ENCODE peak calls at places on chromosome 6, in four cellular contexts. D is EH; O is activated CD4-positive, alpha-beta T cell treated with anti-CD3 and anti-CD28 coated beads for 48 hours; T is body of pancreas. H is an unnamed sample.

GRCh38 chr6:93418113-93418447 is 1.3 kb downstream of the EPHA7 start:
- DNase-seq in D (no peak), O (no peak), T (no peak), H (no peak)

GRCh38 chr6:89980353-89980752 is 86.1 kb downstream of the GJA10 start:
- DNase-seq in D (no peak), T (no peak), O (no peak), H (no peak)

GRCh38 chr6:1697688-1698351 is 88.1 kb downstream of the FOXC1 start:
- DNase-seq in T (no peak), O (no peak), D (no peak), H (no peak)

GRCh38 chr6:49050606-49051005 is 412.4 kb downstream of the MMUT start:
- DNase-seq in O (no peak), T (no peak), D (no peak), H (no peak)

GRCh38 chr6:139699335-139699734 is 324.9 kb upstream of the CITED2 start:
- DNase-seq in D (peak; percentile 75), O (no peak), T (peak; percentile 22), H (peak; percentile 65)

GRCh38 chr6:108651287-108651686 is 90.6 kb downstream of the FOXO3 start:
- DNase-seq in T (no peak), O (no peak), D (no peak), H (no peak)

GRCh38 chr6:10659697-10660348 is 34.6 kb downstream of the C6orf52 start:
- DNase-seq in T (no peak), D (no peak), O (no peak), H (no peak)

GRCh38 chr6:11586574-11586973 is 49.0 kb downstream of the TMEM170B start:
- DNase-seq in D (peak; percentile 97), O (no peak), T (no peak), H (peak; percentile 94)

GRCh38 chr6:135383297-135383696 is 114.2 kb downstream of the AHI1 start:
- DNase-seq in O (no peak), T (no peak), D (no peak), H (peak; percentile 8)

GRCh38 chr6:127832381-127832780 is 68.5 kb downstream of the THEMIS start:
- DNase-seq in O (no peak), D (peak; percentile 57), T (no peak), H (no peak)

GRCh38 chr6:128238248-128238647 is 282.2 kb downstream of the PTPRK start:
- DNase-seq in D (no peak), T (no peak), O (no peak), H (no peak)

GRCh38 chr6:36267731-36268477 is 2.0 kb upstream of the PNPLA1 start:
- DNase-seq in T (no peak), O (no peak), D (peak; percentile 9), H (no peak)

GRCh38 chr6:40359808-40360207 is 227.4 kb downstream of the LRFN2 start:
- DNase-seq in T (no peak), D (no peak), O (no peak), H (no peak)

GRCh38 chr6:10414766-10415592 is at the start of gene TFAP2A:
- DNase-seq in T (no peak), D (peak; percentile 92), O (peak; percentile 11), H (peak; percentile 56)

GRCh38 chr6:69285054-69285453 is 511.8 kb downstream of the LMBRD1 start:
- DNase-seq in D (no peak), O (no peak), T (no peak), H (no peak)

GRCh38 chr6:149728499-149729234 is 10.8 kb upstream of the LATS1 start:
- DNase-seq in D (no peak), T (no peak), O (no peak), H (no peak)

GRCh38 chr6:84568971-84569370 is 195.4 kb downstream of the TBX18 start:
- DNase-seq in T (no peak), O (no peak), D (peak; percentile 65), H (peak; percentile 7)

GRCh38 chr6:137365648-137366047 is 128.5 kb downstream of the OLIG3 start:
- DNase-seq in D (no peak), O (no peak), T (no peak), H (no peak)

GRCh38 chr6:13261464-13261994 is 66.8 kb downstream of the TBC1D7 start:
- DNase-seq in O (no peak), T (no peak), D (no peak), H (no peak)

GRCh38 chr6:104407957-104408356 is 451.8 kb downstream of the HACE1 start:
- DNase-seq in O (no peak), D (no peak), T (no peak), H (no peak)

GRCh38 chr6:47042238-47042843 is at the start of gene ADGRF1:
- DNase-seq in D (no peak), T (peak; percentile 52), O (no peak), H (no peak)

GRCh38 chr6:1461207-1461606 is 71.8 kb downstream of the FOXF2 start:
- DNase-seq in D (peak; percentile 71), O (no peak), T (no peak), H (peak; percentile 79)

GRCh38 chr6:169171951-169172350 is 81.7 kb downstream of the THBS2 start:
- DNase-seq in O (no peak), D (peak; percentile 93), T (no peak), H (peak; percentile 22)

GRCh38 chr6:14621518-14621917 is 503.9 kb downstream of the CD83 start:
- DNase-seq in O (no peak), D (no peak), T (no peak), H (no peak)

GRCh38 chr6:112749673-112750072 is 402.5 kb downstream of the RFPL4B start:
- DNase-seq in T (no peak), O (no peak), D (no peak), H (no peak)

GRCh38 chr6:135270676-135271536 is 89.8 kb downstream of the MYB start:
- DNase-seq in D (no peak), T (peak; percentile 61), O (no peak), H (no peak)

GRCh38 chr6:53244958-53245357 is 96.3 kb upstream of the GCM1 start:
- DNase-seq in T (peak; percentile 9), D (peak; percentile 49), O (peak; percentile 34), H (no peak)

GRCh38 chr6:33008944-33009861 is at the start of gene HLA-DOA:
- DNase-seq in D (peak; percentile 19), T (peak; percentile 35), O (peak; percentile 51), H (peak; percentile 5)

GRCh38 chr6:11224966-11225463 is 7.5 kb downstream of the NEDD9 start:
- DNase-seq in T (no peak), D (no peak), O (peak; percentile 11), H (no peak)

GRCh38 chr6:146545608-146546007 is 2.0 kb downstream of the RAB32 start:
- DNase-seq in D (peak; percentile 89), O (no peak), T (no peak), H (peak; percentile 84)

GRCh38 chr6:156686940-156687874 is 90.0 kb upstream of the ARID1B start:
- DNase-seq in D (peak; percentile 89), O (peak; percentile 80), T (peak; percentile 93), H (peak; percentile 87)

GRCh38 chr6:117501722-117502121 is 19.2 kb downstream of the DCBLD1 start:
- DNase-seq in T (no peak), D (no peak), O (no peak), H (no peak)

GRCh38 chr6:95143408-95144180 is 433.7 kb upstream of the MANEA start:
- DNase-seq in D (no peak), T (no peak), O (no peak), H (no peak)

H was measured in IMR-90.